ENCODE peak calls at places on chromosomes 5 and 9, in four cellular contexts. One of them, this sample, is unnamed. For H3K36me3, the result is how much of the 10 kb centered on the place peaks cover.

GRCh38 chr5:128135286-128135685 is 51.7 kb downstream of the SLC12A2 start:
- DNase-seq in SK-N-SH: no peak
- DNase-seq in upper lobe of right lung: no peak
- DNase-seq in brain microvascular endothelial cell: no peak
- DNase-seq in this sample: no peak

GRCh38 chr5:106094128-106094726 is 1576.5 kb downstream of the EFNA5 start:
- DNase-seq in SK-N-SH: peak
- DNase-seq in upper lobe of right lung: no peak
- DNase-seq in brain microvascular endothelial cell: no peak
- DNase-seq in this sample: peak

GRCh38 chr5:72166070-72166979 is 59.0 kb downstream of the MAP1B start:
- DNase-seq in SK-N-SH: peak
- DNase-seq in upper lobe of right lung: no peak
- DNase-seq in brain microvascular endothelial cell: no peak
- DNase-seq in this sample: peak

GRCh38 chr5:172433513-172433912 is 20.8 kb downstream of the SH3PXD2B start:
- DNase-seq in SK-N-SH: no peak
- DNase-seq in upper lobe of right lung: no peak
- DNase-seq in brain microvascular endothelial cell: no peak
- DNase-seq in this sample: no peak

GRCh38 chr5:31303688-31304087 is 110.2 kb downstream of the CDH6 start:
- DNase-seq in SK-N-SH: peak
- DNase-seq in upper lobe of right lung: no peak
- DNase-seq in brain microvascular endothelial cell: no peak
- DNase-seq in this sample: no peak

GRCh38 chr5:80368666-80369270 is 39.1 kb upstream of the ZFYVE16 start:
- DNase-seq in SK-N-SH: no peak
- DNase-seq in upper lobe of right lung: no peak
- DNase-seq in brain microvascular endothelial cell: no peak
- DNase-seq in this sample: no peak

GRCh38 chr5:14439087-14439841 is 142.3 kb upstream of the OTULINL start:
- DNase-seq in SK-N-SH: no peak
- DNase-seq in upper lobe of right lung: no peak
- DNase-seq in brain microvascular endothelial cell: no peak
- DNase-seq in this sample: no peak

GRCh38 chr5:53679261-53679660 is 118.8 kb downstream of the NDUFS4 start:
- DNase-seq in SK-N-SH: no peak
- DNase-seq in upper lobe of right lung: no peak
- DNase-seq in brain microvascular endothelial cell: peak
- DNase-seq in this sample: no peak

GRCh38 chr9:13220837-13221236 is 58.7 kb downstream of the MPDZ start:
- DNase-seq in SK-N-SH: no peak
- DNase-seq in upper lobe of right lung: no peak
- DNase-seq in brain microvascular endothelial cell: no peak
- DNase-seq in this sample: no peak

GRCh38 chr5:50958852-50959457 is 292.5 kb downstream of the PARP8 start:
- DNase-seq in SK-N-SH: peak
- DNase-seq in upper lobe of right lung: no peak
- DNase-seq in brain microvascular endothelial cell: peak
- DNase-seq in this sample: peak

GRCh38 chr9:34252670-34253459 is 74.0 kb downstream of the UBAP1 start:
- DNase-seq in SK-N-SH: peak
- DNase-seq in upper lobe of right lung: peak
- DNase-seq in brain microvascular endothelial cell: peak
- DNase-seq in this sample: peak

GRCh38 chr9:105316703-105317102 is 72.3 kb downstream of the SLC44A1 start:
- DNase-seq in SK-N-SH: no peak
- DNase-seq in upper lobe of right lung: no peak
- DNase-seq in brain microvascular endothelial cell: no peak
- DNase-seq in this sample: no peak

GRCh38 chr5:179430256-179431175 is 85.3 kb upstream of the ADAMTS2 start:
- DNase-seq in SK-N-SH: no peak
- DNase-seq in upper lobe of right lung: peak
- DNase-seq in brain microvascular endothelial cell: no peak
- DNase-seq in this sample: no peak

GRCh38 chr9:131630206-131630831 is 85.0 kb downstream of the PRRT1B start:
- DNase-seq in SK-N-SH: no peak
- DNase-seq in upper lobe of right lung: no peak
- DNase-seq in brain microvascular endothelial cell: no peak
- DNase-seq in this sample: no peak

GRCh38 chr9:35673132-35673997 is at the start of gene CA9:
- DNase-seq in SK-N-SH: no peak
- DNase-seq in upper lobe of right lung: no peak
- DNase-seq in brain microvascular endothelial cell: no peak
- DNase-seq in this sample: no peak

GRCh38 chr9:16030513-16031185 is 477.8 kb downstream of the CCDC171 start:
- DNase-seq in SK-N-SH: no peak
- DNase-seq in upper lobe of right lung: no peak
- DNase-seq in brain microvascular endothelial cell: peak
- DNase-seq in this sample: no peak

GRCh38 chr5:140608730-140609520 is 24.1 kb downstream of the CD14 start:
- DNase-seq in SK-N-SH: no peak
- DNase-seq in upper lobe of right lung: no peak
- DNase-seq in brain microvascular endothelial cell: no peak
- DNase-seq in this sample: no peak

GRCh38 chr5:16881253-16881652 is 54.8 kb downstream of the MYO10 start:
- DNase-seq in SK-N-SH: no peak
- DNase-seq in upper lobe of right lung: no peak
- DNase-seq in brain microvascular endothelial cell: no peak
- DNase-seq in this sample: no peak

GRCh38 chr5:6623228-6623627 is 9.6 kb downstream of the NSUN2 start:
- DNase-seq in SK-N-SH: no peak
- DNase-seq in upper lobe of right lung: no peak
- DNase-seq in brain microvascular endothelial cell: no peak
- DNase-seq in this sample: no peak

GRCh38 chr5:111511174-111512025 is 935 bp downstream of the STARD4 start:
- DNase-seq in SK-N-SH: no peak
- DNase-seq in upper lobe of right lung: no peak
- DNase-seq in brain microvascular endothelial cell: no peak
- DNase-seq in this sample: no peak

GRCh38 chr9:2411459-2412215 is 209.9 kb upstream of the VLDLR start:
- DNase-seq in SK-N-SH: no peak
- DNase-seq in upper lobe of right lung: no peak
- DNase-seq in brain microvascular endothelial cell: peak
- DNase-seq in this sample: no peak

GRCh38 chr5:127068771-127069330 is 4.5 kb downstream of the C5orf63 start:
- DNase-seq in SK-N-SH: no peak
- DNase-seq in upper lobe of right lung: no peak
- DNase-seq in brain microvascular endothelial cell: peak
- DNase-seq in this sample: no peak

GRCh38 chr5:60597570-60597969 is 102.4 kb downstream of the DEPDC1B start:
- DNase-seq in SK-N-SH: no peak
- DNase-seq in upper lobe of right lung: no peak
- DNase-seq in brain microvascular endothelial cell: no peak
- DNase-seq in this sample: no peak

GRCh38 chr9:121550569-121551512 is 51.2 kb upstream of the GGTA1 start:
- DNase-seq in SK-N-SH: peak
- DNase-seq in upper lobe of right lung: peak
- DNase-seq in brain microvascular endothelial cell: peak
- DNase-seq in this sample: peak

GRCh38 chr5:126454081-126454480 is 30.9 kb downstream of the GRAMD2B start:
- DNase-seq in SK-N-SH: no peak
- DNase-seq in upper lobe of right lung: no peak
- DNase-seq in brain microvascular endothelial cell: no peak
- DNase-seq in this sample: peak

GRCh38 chr9:122179690-122180074 is 20.0 kb downstream of the MORN5 start:
- DNase-seq in SK-N-SH: no peak
- DNase-seq in upper lobe of right lung: no peak
- DNase-seq in brain microvascular endothelial cell: no peak
- DNase-seq in this sample: no peak

GRCh38 chr5:117681855-117682254 is 1107.2 kb upstream of the SEMA6A start:
- DNase-seq in SK-N-SH: peak
- DNase-seq in upper lobe of right lung: no peak
- DNase-seq in brain microvascular endothelial cell: no peak
- DNase-seq in this sample: no peak

GRCh38 chr9:942805-943580 is 33.5 kb upstream of the DMRT3 start:
- DNase-seq in SK-N-SH: no peak
- DNase-seq in upper lobe of right lung: no peak
- DNase-seq in brain microvascular endothelial cell: no peak
- DNase-seq in this sample: no peak

GRCh38 chr5:79849486-79850315 is 141.4 kb downstream of the MTX3 start:
- DNase-seq in SK-N-SH: no peak
- DNase-seq in upper lobe of right lung: no peak
- DNase-seq in brain microvascular endothelial cell: no peak
- DNase-seq in this sample: no peak

GRCh38 chr5:77083088-77083487 is 4.0 kb downstream of the ZBED3 start:
- DNase-seq in SK-N-SH: no peak
- DNase-seq in upper lobe of right lung: no peak
- DNase-seq in brain microvascular endothelial cell: no peak
- DNase-seq in this sample: no peak

GRCh38 chr9:4289411-4290380 is 10.2 kb downstream of the GLIS3 start:
- DNase-seq in SK-N-SH: no peak
- DNase-seq in upper lobe of right lung: no peak
- DNase-seq in brain microvascular endothelial cell: no peak
- DNase-seq in this sample: no peak

GRCh38 chr5:131209506-131210191 is 38.9 kb downstream of the LYRM7 start:
- DNase-seq in SK-N-SH: no peak
- DNase-seq in upper lobe of right lung: no peak
- DNase-seq in brain microvascular endothelial cell: no peak
- DNase-seq in this sample: no peak

GRCh38 chr5:9545959-9546851 is at the start of gene SEMA5A:
- DNase-seq in SK-N-SH: peak
- DNase-seq in upper lobe of right lung: peak
- DNase-seq in brain microvascular endothelial cell: peak
- DNase-seq in this sample: peak

GRCh38 chr5:171628344-171628743 is 157.3 kb upstream of the SMIM23 start:
- DNase-seq in SK-N-SH: no peak
- DNase-seq in upper lobe of right lung: no peak
- DNase-seq in brain microvascular endothelial cell: no peak
- DNase-seq in this sample: no peak

GRCh38 chr5:80755634-80756033 is 100.9 kb upstream of the DHFR start:
- DNase-seq in SK-N-SH: no peak
- DNase-seq in upper lobe of right lung: no peak
- DNase-seq in brain microvascular endothelial cell: no peak
- DNase-seq in this sample: no peak

GRCh38 chr5:40605295-40605958 is 74.3 kb upstream of the PTGER4 start:
- DNase-seq in SK-N-SH: no peak
- DNase-seq in upper lobe of right lung: no peak
- DNase-seq in brain microvascular endothelial cell: peak
- DNase-seq in this sample: no peak
- H3K4me3 ChIP-seq in SK-N-SH: no peak
- H3K4me3 ChIP-seq in upper lobe of right lung: no peak
- H3K4me3 ChIP-seq in brain microvascular endothelial cell: no peak
- H3K4me3 ChIP-seq in this sample: no peak

DNA sequence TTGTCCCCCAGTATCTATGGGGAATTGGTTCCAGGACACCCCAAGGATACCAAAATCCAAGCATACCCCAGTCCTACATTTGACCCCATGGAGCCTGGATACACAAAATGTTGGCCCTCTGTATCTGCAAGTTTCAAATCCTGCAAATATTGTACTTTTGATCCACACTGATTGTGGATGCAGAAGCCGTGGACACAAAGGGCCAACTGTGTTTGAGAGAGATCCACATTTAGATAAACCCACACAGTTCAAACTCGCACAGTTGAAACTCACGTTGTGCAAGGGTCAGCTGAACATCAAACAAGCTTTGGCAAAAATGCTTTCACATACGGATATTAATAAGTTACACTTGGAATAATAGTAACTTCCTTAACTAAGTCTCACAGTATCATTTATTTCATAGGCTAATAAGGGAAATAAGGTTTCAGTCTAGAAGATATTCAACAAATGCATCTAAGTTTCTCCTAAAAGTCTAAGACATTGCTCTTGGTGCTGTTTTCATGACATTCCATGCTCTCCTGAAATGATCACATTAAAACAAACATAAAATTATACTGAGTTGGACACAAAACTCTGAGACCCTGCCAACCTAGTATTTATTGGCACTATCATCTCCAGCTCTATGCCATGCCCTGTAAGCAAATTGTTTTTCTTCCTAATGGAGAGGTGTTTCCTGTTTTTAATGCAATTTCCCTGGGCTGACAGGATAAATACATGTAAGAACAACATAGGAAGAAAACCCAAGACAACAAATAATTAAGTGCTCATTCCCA is 32.3 kb downstream of the ACTL7A start:
- DNase-seq in SK-N-SH: no peak
- DNase-seq in upper lobe of right lung: no peak
- DNase-seq in brain microvascular endothelial cell: no peak
- DNase-seq in this sample: no peak
- H3K36me3 ChIP-seq in SK-N-SH: half or more
- H3K36me3 ChIP-seq in upper lobe of right lung: half or more
- H3K36me3 ChIP-seq in brain microvascular endothelial cell: under half
- H3K36me3 ChIP-seq in this sample: half or more

DNA sequence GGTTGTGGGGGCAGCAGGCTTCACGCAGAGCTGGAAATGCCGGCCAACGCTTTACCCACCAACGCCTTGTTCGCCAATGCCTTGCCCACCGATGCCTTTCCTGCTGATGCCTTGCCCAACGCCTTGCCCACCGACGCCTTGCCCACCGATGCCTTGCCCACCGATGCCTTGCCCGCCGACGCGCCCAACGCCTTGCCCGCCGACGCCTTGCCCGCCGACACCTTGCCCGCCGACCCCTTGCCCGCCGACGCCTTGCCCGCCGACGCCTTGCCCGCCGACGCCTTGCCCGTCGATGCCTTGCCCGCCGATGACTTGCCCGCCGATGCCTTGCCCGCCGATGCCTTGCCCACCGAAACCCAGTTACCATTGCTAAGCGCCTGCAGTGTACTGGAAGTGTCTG is 1.7 kb downstream of the SLC6A18 start:
- DNase-seq in SK-N-SH: no peak
- DNase-seq in upper lobe of right lung: no peak
- DNase-seq in brain microvascular endothelial cell: no peak
- DNase-seq in this sample: no peak
- H3K4me3 ChIP-seq in SK-N-SH: no peak
- H3K4me3 ChIP-seq in upper lobe of right lung: no peak
- H3K4me3 ChIP-seq in brain microvascular endothelial cell: no peak
- H3K4me3 ChIP-seq in this sample: no peak

GRCh38 chr5:97022898-97023297 is 87.0 kb downstream of the LNPEP start:
- DNase-seq in SK-N-SH: no peak
- DNase-seq in upper lobe of right lung: no peak
- DNase-seq in brain microvascular endothelial cell: no peak
- DNase-seq in this sample: no peak
- H3K36me3 ChIP-seq in SK-N-SH: under half
- H3K36me3 ChIP-seq in upper lobe of right lung: half or more
- H3K36me3 ChIP-seq in brain microvascular endothelial cell: under half
- H3K36me3 ChIP-seq in this sample: under half

GRCh38 chr5:137635521-137635921 is 100.4 kb downstream of the KLHL3 start:
- DNase-seq in SK-N-SH: no peak
- DNase-seq in upper lobe of right lung: no peak
- DNase-seq in brain microvascular endothelial cell: no peak
- DNase-seq in this sample: no peak
- H3K4me3 ChIP-seq in SK-N-SH: no peak
- H3K4me3 ChIP-seq in upper lobe of right lung: no peak
- H3K4me3 ChIP-seq in brain microvascular endothelial cell: no peak
- H3K4me3 ChIP-seq in this sample: no peak

GRCh38 chr5:157342822-157343402 is 77.0 kb downstream of the CYFIP2 start:
- DNase-seq in SK-N-SH: peak
- DNase-seq in upper lobe of right lung: no peak
- DNase-seq in brain microvascular endothelial cell: peak
- DNase-seq in this sample: peak
- H3K36me3 ChIP-seq in SK-N-SH: under half
- H3K36me3 ChIP-seq in upper lobe of right lung: under half
- H3K36me3 ChIP-seq in brain microvascular endothelial cell: under half
- H3K36me3 ChIP-seq in this sample: under half

GRCh38 chr5:120464627-120465280 is 654 bp downstream of the PRR16 start:
- DNase-seq in SK-N-SH: peak
- DNase-seq in upper lobe of right lung: peak
- DNase-seq in brain microvascular endothelial cell: peak
- DNase-seq in this sample: peak
- H3K4me3 ChIP-seq in SK-N-SH: peak
- H3K4me3 ChIP-seq in upper lobe of right lung: peak
- H3K4me3 ChIP-seq in brain microvascular endothelial cell: peak
- H3K4me3 ChIP-seq in this sample: peak

GRCh38 chr9:92647671-92648446 is 22.1 kb downstream of the IPPK start:
- DNase-seq in SK-N-SH: no peak
- DNase-seq in upper lobe of right lung: no peak
- DNase-seq in brain microvascular endothelial cell: no peak
- DNase-seq in this sample: no peak
- H3K36me3 ChIP-seq in SK-N-SH: half or more
- H3K36me3 ChIP-seq in upper lobe of right lung: half or more
- H3K36me3 ChIP-seq in brain microvascular endothelial cell: half or more
- H3K36me3 ChIP-seq in this sample: half or more

This sample was measured in BE2C.